ENCODE peak calls at places on chromosomes 4 and X, in ten cellular contexts. One of them, this sample, is unnamed.

GRCh38 chr4:135065366-135065765 is 863.8 kb upstream of the PABPC4L start:
- DNase-seq in A549: no peak
- DNase-seq in heart left ventricle: no peak
- DNase-seq in stomach: no peak
- DNase-seq in Peyer's patch: no peak
- DNase-seq in tibial nerve: no peak
- DNase-seq in HCT116: no peak
- DNase-seq in K562: no peak
- DNase-seq in esophagus squamous epithelium: no peak
- DNase-seq in suprapubic skin: no peak
- DNase-seq in this sample: no peak

GRCh38 chrX:70001269-70001668 is 48.5 kb downstream of the AWAT2 start:
- DNase-seq in A549: no peak
- DNase-seq in heart left ventricle: peak
- DNase-seq in stomach: no peak
- DNase-seq in Peyer's patch: no peak
- DNase-seq in tibial nerve: no peak
- DNase-seq in HCT116: no peak
- DNase-seq in K562: no peak
- DNase-seq in esophagus squamous epithelium: no peak
- DNase-seq in suprapubic skin: no peak
- DNase-seq in this sample: no peak

GRCh38 chr4:32400870-32401269 is 1680.7 kb downstream of the PCDH7 start:
- DNase-seq in A549: no peak
- DNase-seq in heart left ventricle: no peak
- DNase-seq in stomach: no peak
- DNase-seq in Peyer's patch: no peak
- DNase-seq in tibial nerve: no peak
- DNase-seq in HCT116: no peak
- DNase-seq in K562: no peak
- DNase-seq in esophagus squamous epithelium: no peak
- DNase-seq in suprapubic skin: no peak
- DNase-seq in this sample: no peak

GRCh38 chr4:8905773-8906667 is 34.4 kb upstream of the HMX1 start:
- DNase-seq in A549: no peak
- DNase-seq in heart left ventricle: peak
- DNase-seq in stomach: no peak
- DNase-seq in Peyer's patch: peak
- DNase-seq in tibial nerve: no peak
- DNase-seq in HCT116: no peak
- DNase-seq in K562: no peak
- DNase-seq in esophagus squamous epithelium: no peak
- DNase-seq in suprapubic skin: peak
- DNase-seq in this sample: no peak

GRCh38 chr4:19857405-19857804 is 394.3 kb upstream of the SLIT2 start:
- DNase-seq in A549: no peak
- DNase-seq in heart left ventricle: no peak
- DNase-seq in stomach: no peak
- DNase-seq in Peyer's patch: no peak
- DNase-seq in tibial nerve: no peak
- DNase-seq in HCT116: no peak
- DNase-seq in K562: no peak
- DNase-seq in esophagus squamous epithelium: no peak
- DNase-seq in suprapubic skin: no peak
- DNase-seq in this sample: no peak

GRCh38 chr4:21517460-21517859 is 431.1 kb downstream of the KCNIP4 start:
- DNase-seq in A549: no peak
- DNase-seq in heart left ventricle: no peak
- DNase-seq in stomach: no peak
- DNase-seq in Peyer's patch: no peak
- DNase-seq in tibial nerve: no peak
- DNase-seq in HCT116: no peak
- DNase-seq in K562: no peak
- DNase-seq in esophagus squamous epithelium: no peak
- DNase-seq in suprapubic skin: no peak
- DNase-seq in this sample: no peak

GRCh38 chrX:104351173-104351769 is 96.5 kb upstream of the ESX1 start:
- DNase-seq in A549: peak
- DNase-seq in heart left ventricle: no peak
- DNase-seq in stomach: no peak
- DNase-seq in Peyer's patch: no peak
- DNase-seq in tibial nerve: no peak
- DNase-seq in HCT116: peak
- DNase-seq in K562: no peak
- DNase-seq in esophagus squamous epithelium: no peak
- DNase-seq in suprapubic skin: no peak
- DNase-seq in this sample: peak

GRCh38 chr4:147617173-147617840 is at the start of gene TMEM184C:
- DNase-seq in A549: peak
- DNase-seq in heart left ventricle: peak
- DNase-seq in stomach: peak
- DNase-seq in Peyer's patch: peak
- DNase-seq in tibial nerve: peak
- DNase-seq in HCT116: peak
- DNase-seq in K562: peak
- DNase-seq in esophagus squamous epithelium: peak
- DNase-seq in suprapubic skin: peak
- DNase-seq in this sample: peak

GRCh38 chr4:109879081-109879480 is 31.2 kb downstream of the LRIT3 start:
- DNase-seq in A549: no peak
- DNase-seq in heart left ventricle: no peak
- DNase-seq in stomach: no peak
- DNase-seq in Peyer's patch: no peak
- DNase-seq in tibial nerve: no peak
- DNase-seq in HCT116: no peak
- DNase-seq in K562: no peak
- DNase-seq in esophagus squamous epithelium: no peak
- DNase-seq in suprapubic skin: no peak
- DNase-seq in this sample: no peak

GRCh38 chrX:18194688-18195087 is 26.0 kb downstream of the BEND2 start:
- DNase-seq in A549: no peak
- DNase-seq in heart left ventricle: no peak
- DNase-seq in stomach: no peak
- DNase-seq in Peyer's patch: no peak
- DNase-seq in tibial nerve: no peak
- DNase-seq in HCT116: no peak
- DNase-seq in K562: no peak
- DNase-seq in esophagus squamous epithelium: no peak
- DNase-seq in suprapubic skin: no peak
- DNase-seq in this sample: no peak

GRCh38 chr4:184732126-184732525 is 1.8 kb downstream of the CENPU start:
- DNase-seq in A549: no peak
- DNase-seq in heart left ventricle: no peak
- DNase-seq in stomach: no peak
- DNase-seq in Peyer's patch: no peak
- DNase-seq in tibial nerve: no peak
- DNase-seq in HCT116: no peak
- DNase-seq in K562: peak
- DNase-seq in esophagus squamous epithelium: no peak
- DNase-seq in suprapubic skin: no peak
- DNase-seq in this sample: no peak

GRCh38 chrX:53237056-53237455 is 12.0 kb upstream of the KDM5C start:
- DNase-seq in A549: no peak
- DNase-seq in heart left ventricle: no peak
- DNase-seq in stomach: no peak
- DNase-seq in Peyer's patch: no peak
- DNase-seq in tibial nerve: no peak
- DNase-seq in HCT116: no peak
- DNase-seq in K562: no peak
- DNase-seq in esophagus squamous epithelium: no peak
- DNase-seq in suprapubic skin: no peak
- DNase-seq in this sample: no peak

GRCh38 chrX:118519411-118520205 is 24.0 kb downstream of the DOCK11 start:
- DNase-seq in A549: no peak
- DNase-seq in heart left ventricle: no peak
- DNase-seq in stomach: no peak
- DNase-seq in Peyer's patch: no peak
- DNase-seq in tibial nerve: no peak
- DNase-seq in HCT116: no peak
- DNase-seq in K562: no peak
- DNase-seq in esophagus squamous epithelium: no peak
- DNase-seq in suprapubic skin: no peak
- DNase-seq in this sample: no peak

GRCh38 chrX:45771114-45771513 is 570.4 kb upstream of the DIPK2B start:
- DNase-seq in A549: peak
- DNase-seq in heart left ventricle: no peak
- DNase-seq in stomach: peak
- DNase-seq in Peyer's patch: peak
- DNase-seq in tibial nerve: no peak
- DNase-seq in HCT116: peak
- DNase-seq in K562: peak
- DNase-seq in esophagus squamous epithelium: no peak
- DNase-seq in suprapubic skin: no peak
- DNase-seq in this sample: no peak

GRCh38 chrX:22690116-22690515 is 309.6 kb upstream of the DDX53 start:
- DNase-seq in A549: no peak
- DNase-seq in heart left ventricle: no peak
- DNase-seq in stomach: no peak
- DNase-seq in Peyer's patch: no peak
- DNase-seq in tibial nerve: no peak
- DNase-seq in HCT116: no peak
- DNase-seq in K562: no peak
- DNase-seq in esophagus squamous epithelium: no peak
- DNase-seq in suprapubic skin: no peak
- DNase-seq in this sample: no peak

GRCh38 chr4:152723236-152723635 is 43.4 kb upstream of the TMEM154 start:
- DNase-seq in A549: no peak
- DNase-seq in heart left ventricle: no peak
- DNase-seq in stomach: no peak
- DNase-seq in Peyer's patch: no peak
- DNase-seq in tibial nerve: no peak
- DNase-seq in HCT116: no peak
- DNase-seq in K562: no peak
- DNase-seq in esophagus squamous epithelium: no peak
- DNase-seq in suprapubic skin: no peak
- DNase-seq in this sample: no peak

DNA sequence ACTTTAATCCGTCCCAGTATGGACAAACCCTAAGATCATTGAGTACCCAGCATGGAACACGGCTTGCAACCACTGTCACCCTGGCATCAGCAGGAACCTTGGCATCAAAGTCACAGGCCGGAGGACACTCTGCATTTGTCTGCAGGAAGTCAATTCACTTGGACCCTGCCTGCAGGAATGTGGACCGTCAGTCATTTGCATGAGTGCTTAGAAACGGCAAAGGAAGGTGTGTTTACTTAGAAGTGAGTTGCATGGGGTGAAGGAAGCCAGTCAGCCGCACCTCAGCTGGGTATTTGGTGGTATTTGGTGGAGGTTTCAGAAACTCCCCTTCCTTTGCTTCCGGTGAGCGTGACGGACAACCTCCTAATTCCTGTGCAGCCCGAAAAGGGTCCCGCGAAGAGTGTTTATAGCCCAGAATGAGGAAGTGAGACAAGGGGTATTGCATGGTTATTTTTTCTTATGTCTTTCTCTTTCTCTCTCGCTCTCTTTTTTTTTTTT is 15.5 kb downstream of the P2RY8 start:
- DNase-seq in A549: no peak
- DNase-seq in heart left ventricle: no peak
- DNase-seq in stomach: no peak
- DNase-seq in Peyer's patch: no peak
- DNase-seq in tibial nerve: no peak
- DNase-seq in HCT116: no peak
- DNase-seq in K562: no peak
- DNase-seq in esophagus squamous epithelium: peak
- DNase-seq in suprapubic skin: no peak
- DNase-seq in this sample: no peak
- TF ChIP-seq POLR2A in A549: no peak
- TF ChIP-seq POLR2A in heart left ventricle: no peak
- TF ChIP-seq POLR2A in stomach: no peak
- TF ChIP-seq POLR2A in Peyer's patch: no peak
- TF ChIP-seq POLR2A in tibial nerve: no peak
- TF ChIP-seq POLR2A in HCT116: no peak
- TF ChIP-seq POLR2A in K562: no peak
- TF ChIP-seq POLR2A in esophagus squamous epithelium: no peak
- TF ChIP-seq POLR2A in suprapubic skin: no peak
- TF ChIP-seq POLR2A in this sample: no peak

DNA sequence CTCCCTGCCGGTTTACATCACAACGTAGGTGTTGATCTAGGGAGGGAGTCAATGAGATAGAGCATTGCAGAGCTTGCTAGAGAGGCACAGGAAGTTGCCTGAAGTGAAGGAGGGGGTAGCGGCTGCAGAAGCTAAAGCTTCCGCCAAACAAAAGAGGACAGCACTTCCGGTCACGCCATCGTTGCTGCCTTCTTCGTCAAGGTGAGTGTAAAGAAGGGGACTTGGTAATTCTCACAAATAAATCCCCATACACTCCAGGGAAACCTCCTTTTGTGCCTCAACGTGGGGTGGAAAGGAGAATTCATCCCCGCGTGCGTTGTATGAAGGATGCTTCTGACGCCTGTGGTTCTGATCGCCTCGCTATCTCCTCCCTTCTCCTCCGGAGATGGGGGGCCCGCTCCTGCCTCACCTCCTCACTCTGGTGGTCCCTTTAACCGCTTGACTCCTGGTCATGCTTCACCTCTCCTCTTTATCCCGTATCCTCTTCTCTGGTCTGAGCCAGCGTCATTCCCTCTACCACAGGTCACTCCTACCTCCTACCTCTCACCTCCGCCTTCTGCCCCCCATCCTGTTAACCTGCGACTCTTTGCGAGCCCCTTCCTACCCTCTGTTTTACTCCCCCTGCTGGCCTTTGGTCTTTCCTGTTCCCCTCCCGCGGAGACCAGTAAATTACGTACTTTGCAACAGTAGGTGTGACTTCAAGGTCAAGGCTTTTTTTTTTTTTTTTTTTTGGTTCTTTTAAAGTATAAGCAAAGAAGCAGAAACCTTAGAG is 59.9 kb downstream of the GSPT2 start:
- DNase-seq in A549: peak
- DNase-seq in heart left ventricle: peak
- DNase-seq in stomach: peak
- DNase-seq in Peyer's patch: peak
- DNase-seq in tibial nerve: peak
- DNase-seq in HCT116: peak
- DNase-seq in K562: peak
- DNase-seq in esophagus squamous epithelium: no peak
- DNase-seq in suprapubic skin: no peak
- DNase-seq in this sample: no peak
- TF ChIP-seq POLR2A in A549: no peak
- TF ChIP-seq POLR2A in heart left ventricle: no peak
- TF ChIP-seq POLR2A in stomach: no peak
- TF ChIP-seq POLR2A in Peyer's patch: no peak
- TF ChIP-seq POLR2A in tibial nerve: no peak
- TF ChIP-seq POLR2A in HCT116: peak
- TF ChIP-seq POLR2A in K562: peak
- TF ChIP-seq POLR2A in esophagus squamous epithelium: no peak
- TF ChIP-seq POLR2A in suprapubic skin: no peak
- TF ChIP-seq POLR2A in this sample: no peak

GRCh38 chrX:13304052-13304451 is 15.8 kb downstream of the ATXN3L start:
- DNase-seq in A549: no peak
- DNase-seq in heart left ventricle: no peak
- DNase-seq in stomach: no peak
- DNase-seq in Peyer's patch: no peak
- DNase-seq in tibial nerve: no peak
- DNase-seq in HCT116: no peak
- DNase-seq in K562: no peak
- DNase-seq in esophagus squamous epithelium: no peak
- DNase-seq in suprapubic skin: no peak
- DNase-seq in this sample: no peak
- TF ChIP-seq POLR2A in A549: no peak
- TF ChIP-seq POLR2A in heart left ventricle: no peak
- TF ChIP-seq POLR2A in stomach: no peak
- TF ChIP-seq POLR2A in Peyer's patch: no peak
- TF ChIP-seq POLR2A in tibial nerve: no peak
- TF ChIP-seq POLR2A in HCT116: no peak
- TF ChIP-seq POLR2A in K562: no peak
- TF ChIP-seq POLR2A in esophagus squamous epithelium: no peak
- TF ChIP-seq POLR2A in suprapubic skin: no peak
- TF ChIP-seq POLR2A in this sample: no peak

GRCh38 chrX:136495043-136495442 is 2.3 kb upstream of the HTATSF1 start:
- DNase-seq in A549: no peak
- DNase-seq in heart left ventricle: no peak
- DNase-seq in stomach: no peak
- DNase-seq in Peyer's patch: no peak
- DNase-seq in tibial nerve: no peak
- DNase-seq in HCT116: no peak
- DNase-seq in K562: no peak
- DNase-seq in esophagus squamous epithelium: no peak
- DNase-seq in suprapubic skin: no peak
- DNase-seq in this sample: no peak
- TF ChIP-seq POLR2A in A549: no peak
- TF ChIP-seq POLR2A in heart left ventricle: no peak
- TF ChIP-seq POLR2A in stomach: no peak
- TF ChIP-seq POLR2A in Peyer's patch: no peak
- TF ChIP-seq POLR2A in tibial nerve: no peak
- TF ChIP-seq POLR2A in HCT116: no peak
- TF ChIP-seq POLR2A in K562: no peak
- TF ChIP-seq POLR2A in esophagus squamous epithelium: no peak
- TF ChIP-seq POLR2A in suprapubic skin: no peak
- TF ChIP-seq POLR2A in this sample: no peak

This sample was measured in H54.